ENCODE peak calls at places on chromosomes 11 and 22, in four cellular contexts. L is HepG2, N is WTC11, A is K562. B is an unnamed sample.

GRCh38 chr11:14015711-14016110 is 53.2 kb downstream of the SPON1 start:
- DNase-seq in L (peak), N (no peak), A (no peak), B (peak)

GRCh38 chr11:132312616-132313210 is 942.3 kb downstream of the NTM start:
- DNase-seq in L (no peak), N (peak), A (peak), B (peak)

GRCh38 chr11:87421422-87421821 is 383.7 kb downstream of the TMEM135 start:
- DNase-seq in L (peak), N (peak), A (peak), B (peak)

GRCh38 chr11:75347781-75348613 is 3.5 kb downstream of the ARRB1 start:
- DNase-seq in L (peak), N (no peak), A (no peak), B (no peak)

GRCh38 chr11:45580399-45580798 is 85.0 kb downstream of the CHST1 start:
- DNase-seq in L (no peak), N (peak), A (peak), B (peak)

GRCh38 chr11:110329441-110329840 is 33.0 kb upstream of the RDX start:
- DNase-seq in L (no peak), N (no peak), A (no peak), B (no peak)

GRCh38 chr11:108019870-108020540 is 11.3 kb downstream of the CUL5 start:
- DNase-seq in L (peak), N (no peak), A (peak), B (no peak)

GRCh38 chr11:13210424-13210823 is 67.2 kb upstream of the BMAL1 start:
- DNase-seq in L (peak), N (peak), A (peak), B (peak)

GRCh38 chr22:49934144-49934890 is 15.9 kb downstream of the CRELD2 start:
- DNase-seq in L (no peak), N (no peak), A (peak), B (no peak)

GRCh38 chr11:1303973-1304372 is 5.5 kb downstream of the TOLLIP start:
- DNase-seq in L (no peak), N (no peak), A (no peak), B (no peak)

GRCh38 chr11:69539416-69540117 is 58.1 kb downstream of the LINC01488 start:
- DNase-seq in L (no peak), N (no peak), A (no peak), B (no peak)

GRCh38 chr11:82796970-82797594 is 63.4 kb upstream of the FAM181B start:
- DNase-seq in L (no peak), N (no peak), A (no peak), B (no peak)

GRCh38 chr11:132719684-132720083 is 812.6 kb downstream of the OPCML start:
- DNase-seq in L (no peak), N (no peak), A (no peak), B (no peak)

GRCh38 chr11:61635787-61636186 is 44.4 kb upstream of the DAGLA start:
- DNase-seq in L (no peak), N (no peak), A (no peak), B (no peak)

GRCh38 chr22:36343720-36344105 is 44.1 kb downstream of the MYH9 start:
- DNase-seq in L (peak), N (no peak), A (no peak), B (no peak)

GRCh38 chr11:87597696-87598095 is 560.0 kb downstream of the TMEM135 start:
- DNase-seq in L (no peak), N (no peak), A (no peak), B (no peak)

GRCh38 chr11:94788396-94788795 is 20.2 kb downstream of the AMOTL1 start:
- DNase-seq in L (no peak), N (no peak), A (no peak), B (no peak)

GRCh38 chr11:70468256-70469230 is 70.2 kb downstream of the CTTN start:
- DNase-seq in L (no peak), N (no peak), A (no peak), B (no peak)

GRCh38 chr11:133908827-133909226 is 47.9 kb downstream of the IGSF9B start:
- DNase-seq in L (no peak), N (no peak), A (no peak), B (no peak)

GRCh38 chr11:108223449-108224149 is 732 bp downstream of the ATM start:
- DNase-seq in L (no peak), N (no peak), A (peak), B (no peak)

DNA sequence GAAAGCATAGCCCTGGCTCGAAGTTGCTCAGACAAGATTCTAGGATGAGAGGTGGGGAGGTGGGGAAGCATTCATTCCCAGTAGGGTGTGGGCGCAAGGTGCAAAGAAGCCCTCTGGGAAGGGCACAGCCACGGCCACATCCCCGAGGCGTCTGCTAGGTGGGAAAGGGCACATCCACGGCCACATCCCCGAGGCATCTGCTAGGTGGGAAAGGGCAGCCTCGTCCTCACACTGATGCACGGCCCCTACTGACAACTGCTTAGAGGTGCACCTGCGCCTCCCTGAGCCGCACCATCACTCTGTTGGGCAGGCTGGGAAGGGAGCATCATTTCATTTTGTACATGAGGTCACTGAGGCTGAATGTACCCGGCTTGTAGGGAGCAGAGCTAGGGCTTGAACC is 94.6 kb upstream of the PITPNB start:
- DNase-seq in L (no peak), N (no peak), A (no peak), B (no peak)
- TF ChIP-seq SP1 in L (no peak), N (no peak), A (no peak), B (no peak)

DNA sequence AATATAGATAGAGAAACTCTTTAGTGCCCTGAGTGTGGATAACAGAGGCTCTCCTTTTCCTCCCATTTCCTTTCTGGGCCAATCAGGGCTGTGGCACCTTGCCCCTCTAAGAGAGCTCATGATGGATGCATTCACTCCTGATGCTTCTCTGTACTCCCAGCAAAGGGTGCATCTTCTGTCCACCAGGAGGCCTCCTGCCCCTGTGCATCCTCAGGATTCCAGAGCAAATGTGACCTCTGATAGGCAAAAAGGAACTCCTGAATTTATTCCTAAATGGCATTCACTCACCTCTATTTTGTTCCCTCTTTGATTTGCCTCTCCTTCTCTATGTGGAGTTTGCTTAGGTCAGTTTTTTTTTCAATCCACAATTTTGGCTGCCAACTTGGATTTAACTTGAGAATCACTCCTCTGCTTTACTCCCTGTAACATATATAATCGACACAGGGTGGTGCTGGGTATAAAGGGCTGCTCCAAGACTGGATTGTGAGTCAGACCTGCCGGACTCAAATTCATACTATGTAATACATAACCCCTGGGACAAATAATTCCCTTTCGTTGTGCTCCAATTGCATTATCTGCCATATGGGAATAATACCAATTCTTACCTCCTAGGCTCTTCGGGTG is 1.1 kb upstream of the MRGPRX4 start:
- DNase-seq in L (peak), N (peak), A (peak), B (peak)
- TF ChIP-seq ELF4 in L (no peak), N (no peak), A (no peak), B (no peak)

DNA sequence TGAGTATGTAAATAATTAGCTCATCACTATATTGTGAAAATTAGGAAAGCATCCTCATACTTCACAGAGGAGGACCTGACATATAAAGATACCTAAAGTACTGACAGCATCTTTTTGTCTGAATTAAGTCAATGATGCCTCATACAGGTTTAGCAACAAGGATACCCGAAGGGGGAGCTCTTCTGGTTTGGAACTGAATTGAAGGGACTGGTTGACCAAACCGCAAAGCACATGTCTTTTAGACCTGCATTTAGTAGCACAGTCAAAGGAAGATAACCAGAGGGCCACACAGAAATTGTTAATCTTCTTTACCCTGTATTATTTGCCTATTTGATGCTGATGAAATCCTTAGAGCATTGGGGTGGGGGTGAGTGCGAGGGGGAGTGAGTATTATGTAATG is 12.9 kb upstream of the WT1 start:
- DNase-seq in L (peak), N (no peak), A (peak), B (peak)
- TF ChIP-seq SP1 in L (no peak), N (no peak), A (no peak), B (no peak)

GRCh38 chr11:44561275-44561781 is 4.1 kb upstream of the CD82 start:
- DNase-seq in L (no peak), N (no peak), A (no peak), B (no peak)
- TF ChIP-seq ELF4 in L (no peak), N (no peak), A (no peak), B (no peak)

GRCh38 chr11:65431452-65432132 is 9.0 kb downstream of the NEAT1 start:
- DNase-seq in L (no peak), N (no peak), A (no peak), B (no peak)
- TF ChIP-seq SP1 in L (no peak), N (no peak), A (no peak), B (no peak)

GRCh38 chr11:118791015-118791960 is at the start of gene DDX6:
- DNase-seq in L (peak), N (peak), A (peak), B (peak)

GRCh38 chr11:118790357-118791014 is 478 bp downstream of the DDX6 start:
- DNase-seq in L (peak), N (peak), A (peak), B (peak)

GRCh38 chr11:118792642-118793124 is 1.7 kb upstream of the DDX6 start:
- DNase-seq in L (peak), N (peak), A (peak), B (peak)

GRCh38 chr11:118791961-118792578 is 1.1 kb upstream of the DDX6 start:
- DNase-seq in L (no peak), N (peak), A (peak), B (peak)

GRCh38 chr11:118789501-118790356 is 1.2 kb downstream of the DDX6 start:
- DNase-seq in L (no peak), N (no peak), A (peak), B (no peak)
- TF ChIP-seq ELF4 in L (no peak), N (no peak), A (no peak), B (no peak)

DNA sequence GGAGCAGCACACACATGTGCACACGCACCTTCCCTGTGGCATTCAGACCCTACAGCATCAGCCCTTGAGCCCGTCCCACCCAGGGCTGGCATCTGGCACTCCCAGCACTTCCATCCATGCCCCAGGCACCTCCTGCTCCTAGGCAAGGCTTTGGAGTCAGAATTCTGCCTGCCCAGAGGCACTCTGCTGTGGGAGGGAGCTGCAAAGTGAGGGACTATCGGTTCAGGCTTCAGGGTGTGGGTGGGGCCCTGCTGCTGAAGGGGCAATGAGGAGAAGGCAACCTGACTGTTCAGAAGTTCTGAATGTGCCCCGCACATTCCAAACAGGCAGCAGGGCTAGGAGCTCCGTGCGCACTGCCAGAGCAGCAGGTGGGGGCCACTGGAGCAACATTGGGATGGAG is 39.7 kb downstream of the NECTIN1 start:
- DNase-seq in L (no peak), N (no peak), A (no peak), B (no peak)
- TF ChIP-seq SP1 in L (no peak), N (no peak), A (no peak), B (no peak)

B was measured in HEK293T.